ENCODE peak calls at places on chromosomes 6 and 20, in eight cellular contexts. One of them, this sample, is unnamed.

GRCh38 chr20:36318166-36318565 is 12.0 kb downstream of the DLGAP4 start:
- DNase-seq in CD8-positive, alpha-beta T cell: no peak
- DNase-seq in kidney epithelial cell: no peak
- DNase-seq in Calu3: no peak
- DNase-seq in lower lobe of right lung: peak
- DNase-seq in GM13977: no peak
- DNase-seq in H9: no peak
- DNase-seq in fibroblast of mammary gland: no peak
- DNase-seq in this sample: no peak

GRCh38 chr20:40855269-40855668 is 166.2 kb upstream of the MAFB start:
- DNase-seq in GM13977: no peak
- DNase-seq in kidney epithelial cell: no peak
- DNase-seq in H9: no peak
- DNase-seq in lower lobe of right lung: no peak
- DNase-seq in CD8-positive, alpha-beta T cell: no peak
- DNase-seq in Calu3: no peak
- DNase-seq in fibroblast of mammary gland: no peak
- DNase-seq in this sample: no peak

GRCh38 chr6:84052204-84052882 is 18.8 kb downstream of the MRAP2 start:
- DNase-seq in CD8-positive, alpha-beta T cell: no peak
- DNase-seq in fibroblast of mammary gland: peak
- DNase-seq in Calu3: no peak
- DNase-seq in lower lobe of right lung: no peak
- DNase-seq in kidney epithelial cell: no peak
- DNase-seq in GM13977: no peak
- DNase-seq in H9: peak
- DNase-seq in this sample: no peak

GRCh38 chr6:143372199-143372882 is 78.2 kb downstream of the ADAT2 start:
- DNase-seq in fibroblast of mammary gland: no peak
- DNase-seq in lower lobe of right lung: no peak
- DNase-seq in Calu3: no peak
- DNase-seq in H9: no peak
- DNase-seq in kidney epithelial cell: no peak
- DNase-seq in GM13977: no peak
- DNase-seq in CD8-positive, alpha-beta T cell: no peak
- DNase-seq in this sample: no peak

GRCh38 chr6:61711849-61712248 is 574.2 kb downstream of the KHDRBS2 start:
- DNase-seq in lower lobe of right lung: no peak
- DNase-seq in GM13977: no peak
- DNase-seq in H9: peak
- DNase-seq in fibroblast of mammary gland: no peak
- DNase-seq in Calu3: no peak
- DNase-seq in kidney epithelial cell: no peak
- DNase-seq in CD8-positive, alpha-beta T cell: no peak
- DNase-seq in this sample: no peak

GRCh38 chr6:52877168-52877567 is 32.3 kb downstream of the GSTA3 start:
- DNase-seq in CD8-positive, alpha-beta T cell: no peak
- DNase-seq in fibroblast of mammary gland: peak
- DNase-seq in GM13977: no peak
- DNase-seq in Calu3: no peak
- DNase-seq in lower lobe of right lung: no peak
- DNase-seq in kidney epithelial cell: peak
- DNase-seq in H9: no peak
- DNase-seq in this sample: no peak

GRCh38 chr6:153162646-153163045 is 31.6 kb upstream of the RGS17 start:
- DNase-seq in GM13977: no peak
- DNase-seq in lower lobe of right lung: no peak
- DNase-seq in H9: no peak
- DNase-seq in CD8-positive, alpha-beta T cell: no peak
- DNase-seq in fibroblast of mammary gland: no peak
- DNase-seq in Calu3: no peak
- DNase-seq in kidney epithelial cell: no peak
- DNase-seq in this sample: no peak

GRCh38 chr6:6331393-6331792 is 10.9 kb upstream of the F13A1 start:
- DNase-seq in kidney epithelial cell: no peak
- DNase-seq in lower lobe of right lung: no peak
- DNase-seq in Calu3: no peak
- DNase-seq in H9: no peak
- DNase-seq in CD8-positive, alpha-beta T cell: no peak
- DNase-seq in GM13977: peak
- DNase-seq in fibroblast of mammary gland: no peak
- DNase-seq in this sample: no peak

GRCh38 chr6:128508588-128509296 is 11.7 kb downstream of the PTPRK start:
- DNase-seq in fibroblast of mammary gland: peak
- DNase-seq in H9: no peak
- DNase-seq in CD8-positive, alpha-beta T cell: no peak
- DNase-seq in Calu3: peak
- DNase-seq in GM13977: no peak
- DNase-seq in lower lobe of right lung: no peak
- DNase-seq in kidney epithelial cell: peak
- DNase-seq in this sample: no peak

GRCh38 chr6:89021629-89022028 is 58.2 kb upstream of the RNGTT start:
- DNase-seq in H9: peak
- DNase-seq in CD8-positive, alpha-beta T cell: no peak
- DNase-seq in lower lobe of right lung: no peak
- DNase-seq in Calu3: no peak
- DNase-seq in kidney epithelial cell: no peak
- DNase-seq in GM13977: no peak
- DNase-seq in fibroblast of mammary gland: no peak
- DNase-seq in this sample: no peak

GRCh38 chr6:74404366-74404765 is 708.4 kb downstream of the CD109 start:
- DNase-seq in lower lobe of right lung: no peak
- DNase-seq in GM13977: no peak
- DNase-seq in kidney epithelial cell: no peak
- DNase-seq in CD8-positive, alpha-beta T cell: no peak
- DNase-seq in Calu3: no peak
- DNase-seq in H9: no peak
- DNase-seq in fibroblast of mammary gland: peak
- DNase-seq in this sample: no peak

GRCh38 chr6:3455121-3455489 is 1.7 kb downstream of the SLC22A23 start:
- DNase-seq in CD8-positive, alpha-beta T cell: peak
- DNase-seq in kidney epithelial cell: no peak
- DNase-seq in H9: no peak
- DNase-seq in fibroblast of mammary gland: no peak
- DNase-seq in Calu3: no peak
- DNase-seq in lower lobe of right lung: no peak
- DNase-seq in GM13977: no peak
- DNase-seq in this sample: no peak

GRCh38 chr6:11055127-11055627 is 11.1 kb upstream of the ELOVL2 start:
- DNase-seq in Calu3: no peak
- DNase-seq in lower lobe of right lung: no peak
- DNase-seq in CD8-positive, alpha-beta T cell: no peak
- DNase-seq in GM13977: no peak
- DNase-seq in fibroblast of mammary gland: peak
- DNase-seq in H9: no peak
- DNase-seq in kidney epithelial cell: no peak
- DNase-seq in this sample: no peak

GRCh38 chr6:1348675-1349074 is 36.8 kb downstream of the FOXQ1 start:
- DNase-seq in H9: peak
- DNase-seq in fibroblast of mammary gland: peak
- DNase-seq in Calu3: no peak
- DNase-seq in kidney epithelial cell: no peak
- DNase-seq in lower lobe of right lung: peak
- DNase-seq in GM13977: no peak
- DNase-seq in CD8-positive, alpha-beta T cell: no peak
- DNase-seq in this sample: no peak

GRCh38 chr6:147080215-147080614 is 124.0 kb upstream of the STXBP5 start:
- DNase-seq in fibroblast of mammary gland: no peak
- DNase-seq in GM13977: no peak
- DNase-seq in kidney epithelial cell: no peak
- DNase-seq in CD8-positive, alpha-beta T cell: no peak
- DNase-seq in Calu3: no peak
- DNase-seq in H9: no peak
- DNase-seq in lower lobe of right lung: no peak
- DNase-seq in this sample: no peak

GRCh38 chr20:21396045-21396893 is 1.1 kb downstream of the NKX2-4 start:
- DNase-seq in fibroblast of mammary gland: no peak
- DNase-seq in H9: no peak
- DNase-seq in Calu3: no peak
- DNase-seq in lower lobe of right lung: peak
- DNase-seq in GM13977: no peak
- DNase-seq in kidney epithelial cell: no peak
- DNase-seq in CD8-positive, alpha-beta T cell: no peak
- DNase-seq in this sample: no peak

GRCh38 chr6:142500265-142500786 is 198.5 kb downstream of the ADGRG6 start:
- DNase-seq in lower lobe of right lung: no peak
- DNase-seq in GM13977: no peak
- DNase-seq in Calu3: no peak
- DNase-seq in kidney epithelial cell: no peak
- DNase-seq in H9: no peak
- DNase-seq in CD8-positive, alpha-beta T cell: no peak
- DNase-seq in fibroblast of mammary gland: peak
- DNase-seq in this sample: no peak

GRCh38 chr6:116366740-116367275 is 3.9 kb upstream of the DSE start:
- DNase-seq in kidney epithelial cell: no peak
- DNase-seq in fibroblast of mammary gland: no peak
- DNase-seq in H9: no peak
- DNase-seq in GM13977: no peak
- DNase-seq in CD8-positive, alpha-beta T cell: no peak
- DNase-seq in lower lobe of right lung: no peak
- DNase-seq in Calu3: no peak
- DNase-seq in this sample: no peak

GRCh38 chr20:50233325-50234212 is 42.9 kb downstream of the CEBPB start:
- DNase-seq in H9: no peak
- DNase-seq in Calu3: no peak
- DNase-seq in kidney epithelial cell: no peak
- DNase-seq in fibroblast of mammary gland: no peak
- DNase-seq in GM13977: no peak
- DNase-seq in CD8-positive, alpha-beta T cell: no peak
- DNase-seq in lower lobe of right lung: no peak
- DNase-seq in this sample: no peak

GRCh38 chr20:50230184-50230583 is 39.6 kb downstream of the CEBPB start:
- DNase-seq in kidney epithelial cell: no peak
- DNase-seq in GM13977: no peak
- DNase-seq in CD8-positive, alpha-beta T cell: no peak
- DNase-seq in lower lobe of right lung: peak
- DNase-seq in fibroblast of mammary gland: no peak
- DNase-seq in H9: no peak
- DNase-seq in Calu3: no peak
- DNase-seq in this sample: no peak

GRCh38 chr20:50229156-50229605 is 38.6 kb downstream of the CEBPB start:
- DNase-seq in lower lobe of right lung: peak
- DNase-seq in fibroblast of mammary gland: no peak
- DNase-seq in Calu3: peak
- DNase-seq in kidney epithelial cell: no peak
- DNase-seq in CD8-positive, alpha-beta T cell: no peak
- DNase-seq in GM13977: no peak
- DNase-seq in H9: no peak
- DNase-seq in this sample: no peak

GRCh38 chr20:50232651-50233324 is 42.2 kb downstream of the CEBPB start:
- DNase-seq in GM13977: no peak
- DNase-seq in fibroblast of mammary gland: no peak
- DNase-seq in lower lobe of right lung: no peak
- DNase-seq in CD8-positive, alpha-beta T cell: no peak
- DNase-seq in kidney epithelial cell: no peak
- DNase-seq in Calu3: no peak
- DNase-seq in H9: no peak
- DNase-seq in this sample: no peak

GRCh38 chr20:50230871-50231270 is 40.2 kb downstream of the CEBPB start:
- DNase-seq in lower lobe of right lung: no peak
- DNase-seq in GM13977: no peak
- DNase-seq in fibroblast of mammary gland: no peak
- DNase-seq in Calu3: no peak
- DNase-seq in CD8-positive, alpha-beta T cell: no peak
- DNase-seq in kidney epithelial cell: no peak
- DNase-seq in H9: no peak
- DNase-seq in this sample: no peak
- TF ChIP-seq CTCF in lower lobe of right lung: no peak
- TF ChIP-seq CTCF in GM13977: no peak
- TF ChIP-seq CTCF in fibroblast of mammary gland: no peak
- TF ChIP-seq CTCF in Calu3: no peak
- TF ChIP-seq CTCF in CD8-positive, alpha-beta T cell: no peak
- TF ChIP-seq CTCF in kidney epithelial cell: no peak
- TF ChIP-seq CTCF in H9: no peak
- TF ChIP-seq CTCF in this sample: no peak

DNA sequence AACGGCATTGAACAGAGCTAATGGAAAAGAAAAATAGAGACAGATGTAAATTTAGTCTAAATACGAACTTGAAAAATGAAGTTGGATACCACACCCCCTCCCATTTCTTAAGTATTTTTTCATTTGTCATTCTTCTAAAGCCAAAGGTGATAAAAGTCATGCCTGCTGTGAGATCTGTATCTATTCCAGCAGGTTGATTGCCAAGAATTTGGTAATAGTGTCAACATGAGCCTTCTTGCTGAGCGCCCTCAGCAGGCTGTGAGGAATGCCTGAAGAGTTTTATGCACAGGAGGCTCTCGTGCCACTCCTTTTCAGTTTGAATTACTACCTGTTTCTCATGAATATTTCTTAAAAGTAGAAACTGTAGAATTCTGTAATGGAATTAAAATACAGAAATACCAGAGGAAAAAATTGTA is 165.4 kb downstream of the QKI start:
- DNase-seq in lower lobe of right lung: no peak
- DNase-seq in GM13977: no peak
- DNase-seq in Calu3: no peak
- DNase-seq in fibroblast of mammary gland: peak
- DNase-seq in H9: no peak
- DNase-seq in kidney epithelial cell: no peak
- DNase-seq in CD8-positive, alpha-beta T cell: no peak
- DNase-seq in this sample: no peak
- TF ChIP-seq CTCF in lower lobe of right lung: no peak
- TF ChIP-seq CTCF in GM13977: no peak
- TF ChIP-seq CTCF in Calu3: no peak
- TF ChIP-seq CTCF in fibroblast of mammary gland: no peak
- TF ChIP-seq CTCF in H9: peak
- TF ChIP-seq CTCF in kidney epithelial cell: no peak
- TF ChIP-seq CTCF in CD8-positive, alpha-beta T cell: no peak
- TF ChIP-seq CTCF in this sample: no peak

DNA sequence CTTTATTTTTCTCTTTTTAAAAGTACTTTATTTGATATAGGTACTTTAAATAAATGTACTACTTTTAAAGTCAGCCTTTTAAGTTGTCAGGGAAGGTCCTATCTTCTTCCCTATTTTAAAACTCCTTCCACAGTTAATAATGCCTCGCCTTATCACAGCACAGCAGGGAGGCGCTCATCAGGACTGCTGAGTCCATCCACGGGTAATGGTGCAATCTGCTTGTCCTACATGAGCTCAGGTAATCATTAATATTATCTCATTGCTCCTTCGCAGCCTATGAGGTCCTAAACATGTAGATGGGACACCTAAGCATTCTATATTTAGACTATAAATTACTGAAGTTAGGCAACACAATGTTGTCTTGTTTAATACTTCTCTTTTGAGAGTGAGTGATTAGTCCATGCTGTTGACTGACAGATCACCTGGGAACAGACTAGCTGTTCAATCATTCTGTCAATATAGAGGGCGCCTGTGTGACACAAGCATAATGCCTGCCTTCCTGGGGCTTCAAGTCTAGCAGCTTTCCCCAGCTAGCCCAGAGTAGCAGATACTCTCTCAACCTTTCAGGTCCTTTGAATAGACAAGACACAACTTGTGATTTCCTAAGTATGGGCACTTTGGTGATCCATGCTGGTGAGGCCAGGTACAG is 91.0 kb downstream of the FYN start:
- DNase-seq in Calu3: no peak
- DNase-seq in lower lobe of right lung: no peak
- DNase-seq in fibroblast of mammary gland: no peak
- DNase-seq in GM13977: no peak
- DNase-seq in CD8-positive, alpha-beta T cell: no peak
- DNase-seq in H9: no peak
- DNase-seq in kidney epithelial cell: no peak
- DNase-seq in this sample: no peak
- TF ChIP-seq CTCF in Calu3: no peak
- TF ChIP-seq CTCF in lower lobe of right lung: no peak
- TF ChIP-seq CTCF in fibroblast of mammary gland: no peak
- TF ChIP-seq CTCF in GM13977: no peak
- TF ChIP-seq CTCF in CD8-positive, alpha-beta T cell: no peak
- TF ChIP-seq CTCF in H9: no peak
- TF ChIP-seq CTCF in kidney epithelial cell: no peak
- TF ChIP-seq CTCF in this sample: no peak

GRCh38 chr6:40832691-40833090 is 206.3 kb downstream of the UNC5CL start:
- DNase-seq in GM13977: no peak
- DNase-seq in Calu3: no peak
- DNase-seq in H9: no peak
- DNase-seq in lower lobe of right lung: no peak
- DNase-seq in fibroblast of mammary gland: no peak
- DNase-seq in kidney epithelial cell: no peak
- DNase-seq in CD8-positive, alpha-beta T cell: no peak
- DNase-seq in this sample: no peak
- TF ChIP-seq CTCF in GM13977: no peak
- TF ChIP-seq CTCF in Calu3: no peak
- TF ChIP-seq CTCF in H9: no peak
- TF ChIP-seq CTCF in lower lobe of right lung: no peak
- TF ChIP-seq CTCF in fibroblast of mammary gland: no peak
- TF ChIP-seq CTCF in kidney epithelial cell: no peak
- TF ChIP-seq CTCF in CD8-positive, alpha-beta T cell: no peak
- TF ChIP-seq CTCF in this sample: no peak

This sample was measured in HL-60.